ENCODE peak calls at places on chromosomes 3 and 15, in six cellular contexts. B is GM20000, W is HFFc6, A is mucosa of descending colon, D is left ventricle myocardium inferior, S is choroid plexus epithelial cell. T is an unnamed sample.

GRCh38 chr15:77500986-77501385 is 80.3 kb downstream of the HMG20A start:
- DNase-seq in B (no peak), W (peak), A (no peak), D (no peak), S (peak), T (peak)

GRCh38 chr3:53303957-53304356 is 43.4 kb downstream of the DCP1A start:
- DNase-seq in B (no peak), W (no peak), A (no peak), D (no peak), S (peak), T (no peak)

GRCh38 chr3:65342084-65342683 is 654.4 kb upstream of the ADAMTS9 start:
- DNase-seq in B (peak), W (peak), A (peak), D (peak), S (peak), T (peak)

GRCh38 chr3:72696815-72697214 is 151.4 kb downstream of the SHQ1 start:
- DNase-seq in B (no peak), W (no peak), A (no peak), D (no peak), S (no peak), T (no peak)

GRCh38 chr3:106210923-106211322 is 342.1 kb upstream of the CBLB start:
- DNase-seq in B (no peak), W (no peak), A (no peak), D (no peak), S (no peak), T (peak)

GRCh38 chr3:170705136-170705535 is 119.3 kb upstream of the SLC7A14 start:
- DNase-seq in B (no peak), W (no peak), A (no peak), D (no peak), S (no peak), T (peak)

GRCh38 chr3:23567917-23568316 is 237.8 kb upstream of the UBE2E1 start:
- DNase-seq in B (no peak), W (peak), A (no peak), D (no peak), S (peak), T (peak)

GRCh38 chr3:61936344-61936937 is 375.1 kb downstream of the PTPRG start:
- DNase-seq in B (peak), W (peak), A (no peak), D (no peak), S (peak), T (peak)

GRCh38 chr15:94769089-94769488 is 537.7 kb downstream of the MCTP2 start:
- DNase-seq in B (no peak), W (no peak), A (no peak), D (no peak), S (no peak), T (no peak)

GRCh38 chr3:120181632-120182031 is 87.4 kb upstream of the GSK3B start:
- DNase-seq in B (no peak), W (no peak), A (no peak), D (no peak), S (no peak), T (no peak)

GRCh38 chr15:29435811-29436210 is 166.2 kb upstream of the NSMCE3 start:
- DNase-seq in B (no peak), W (no peak), A (no peak), D (no peak), S (no peak), T (no peak)

GRCh38 chr3:10240799-10241198 is 7.5 kb upstream of the TATDN2 start:
- DNase-seq in B (no peak), W (no peak), A (no peak), D (no peak), S (no peak), T (no peak)

GRCh38 chr3:46110701-46111493 is 83.6 kb upstream of the XCR1 start:
- DNase-seq in B (peak), W (peak), A (no peak), D (no peak), S (peak), T (peak)

GRCh38 chr15:92383528-92384326 is 10.0 kb upstream of the ST8SIA2 start:
- DNase-seq in B (peak), W (no peak), A (no peak), D (no peak), S (no peak), T (peak)

GRCh38 chr15:32974691-32975090 is 219.8 kb downstream of the FMN1 start:
- DNase-seq in B (no peak), W (peak), A (no peak), D (no peak), S (no peak), T (no peak)

GRCh38 chr3:46851364-46852328 is 11.6 kb downstream of the MYL3 start:
- DNase-seq in B (no peak), W (no peak), A (peak), D (no peak), S (no peak), T (no peak)

GRCh38 chr15:68420186-68420684 is 11.7 kb downstream of the ITGA11 start:
- DNase-seq in B (no peak), W (no peak), A (no peak), D (no peak), S (no peak), T (no peak)

GRCh38 chr3:9908286-9908685 is 5.6 kb downstream of the IL17RE start:
- DNase-seq in B (no peak), W (no peak), A (no peak), D (no peak), S (no peak), T (no peak)

GRCh38 chr15:85897818-85898717 is 103.3 kb upstream of the KLHL25 start:
- DNase-seq in B (no peak), W (no peak), A (no peak), D (no peak), S (no peak), T (no peak)

GRCh38 chr15:99486371-99487336 is 79.1 kb upstream of the MEF2A start:
- DNase-seq in B (no peak), W (peak), A (peak), D (peak), S (no peak), T (peak)

GRCh38 chr15:78149805-78150751 is 916 bp downstream of the IDH3A start:
- DNase-seq in B (no peak), W (no peak), A (no peak), D (no peak), S (peak), T (peak)

GRCh38 chr15:39453500-39454073 is 127.3 kb upstream of the THBS1 start:
- DNase-seq in B (peak), W (no peak), A (no peak), D (no peak), S (no peak), T (no peak)

GRCh38 chr15:33837294-33837693 is 131.0 kb upstream of the CHRM5 start:
- DNase-seq in B (no peak), W (no peak), A (no peak), D (no peak), S (no peak), T (no peak)

GRCh38 chr3:23797490-23797889 is 8.3 kb upstream of the UBE2E1 start:
- DNase-seq in B (no peak), W (no peak), A (no peak), D (no peak), S (no peak), T (no peak)

GRCh38 chr3:38543602-38544001 is 47.5 kb downstream of the EXOG start:
- DNase-seq in B (no peak), W (no peak), A (no peak), D (peak), S (no peak), T (no peak)

GRCh38 chr3:129690406-129690805 is 83.9 kb upstream of the PLXND1 start:
- DNase-seq in B (peak), W (peak), A (no peak), D (no peak), S (peak), T (peak)

GRCh38 chr15:73740152-73741048 is 12.8 kb downstream of the INSYN1 start:
- DNase-seq in B (no peak), W (no peak), A (no peak), D (no peak), S (no peak), T (no peak)

GRCh38 chr3:184448321-184449160 is 68.7 kb downstream of the CHRD start:
- DNase-seq in B (no peak), W (peak), A (no peak), D (no peak), S (peak), T (peak)

GRCh38 chr3:18338827-18339226 is 86.3 kb downstream of the SATB1 start:
- DNase-seq in B (no peak), W (no peak), A (no peak), D (no peak), S (no peak), T (no peak)

GRCh38 chr3:183244219-183244618 is 8.8 kb upstream of the B3GNT5 start:
- DNase-seq in B (no peak), W (no peak), A (peak), D (peak), S (peak), T (peak)

GRCh38 chr3:8353364-8353763 is 148.3 kb upstream of the LMCD1 start:
- DNase-seq in B (no peak), W (no peak), A (no peak), D (no peak), S (no peak), T (no peak)

GRCh38 chr15:63596666-63597032 is 538 bp upstream of the FBXL22 start:
- DNase-seq in B (no peak), W (no peak), A (no peak), D (no peak), S (peak), T (no peak)

GRCh38 chr3:69094467-69095205 is 9.9 kb downstream of the ARL6IP5 start:
- DNase-seq in B (no peak), W (peak), A (no peak), D (no peak), S (peak), T (no peak)

GRCh38 chr15:74958320-74958907 is 1.8 kb upstream of the RPP25 start:
- DNase-seq in B (no peak), W (peak), A (peak), D (peak), S (no peak), T (peak)

GRCh38 chr15:77497942-77498361 is 77.3 kb downstream of the HMG20A start:
- DNase-seq in B (no peak), W (peak), A (no peak), D (no peak), S (peak), T (no peak)

GRCh38 chr3:192564611-192565010 is 162.7 kb downstream of the FGF12 start:
- DNase-seq in B (no peak), W (peak), A (no peak), D (no peak), S (peak), T (no peak)

GRCh38 chr3:54917862-54918261 is 10.0 kb downstream of the LRTM1 start:
- DNase-seq in B (no peak), W (peak), A (no peak), D (no peak), S (no peak), T (no peak)

GRCh38 chr3:54915976-54916375 is 11.9 kb downstream of the LRTM1 start:
- DNase-seq in B (no peak), W (no peak), A (no peak), D (no peak), S (no peak), T (no peak)

GRCh38 chr3:54918516-54918915 is 9.3 kb downstream of the LRTM1 start:
- DNase-seq in B (no peak), W (no peak), A (no peak), D (no peak), S (no peak), T (no peak)

GRCh38 chr3:54916722-54917121 is 11.1 kb downstream of the LRTM1 start:
- DNase-seq in B (no peak), W (peak), A (no peak), D (no peak), S (peak), T (no peak)

DNA sequence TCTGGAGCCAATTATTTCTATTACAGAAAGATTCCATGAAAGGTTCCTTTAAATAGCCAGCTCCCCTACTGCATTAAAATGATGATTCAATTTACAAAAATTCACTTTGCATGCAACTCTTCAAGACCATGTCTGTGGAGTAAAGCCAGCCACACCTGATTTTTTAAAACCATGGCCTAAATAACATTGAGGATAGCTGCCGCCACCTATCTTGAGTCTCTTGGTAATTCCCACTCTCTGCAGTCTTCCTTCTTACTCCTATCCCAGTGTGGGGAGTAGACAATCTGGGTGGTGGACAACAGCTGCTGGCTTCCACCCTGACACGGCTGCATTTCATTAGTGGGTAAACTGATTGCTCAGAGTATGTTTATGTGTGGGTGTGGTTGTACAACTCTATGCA is 10.7 kb downstream of the LRTM1 start:
- DNase-seq in B (no peak), W (peak), A (no peak), D (no peak), S (peak), T (no peak)
- TF ChIP-seq CTCF in B (no peak), W (no peak), A (no peak), D (no peak), S (no peak), T (no peak)

DNA sequence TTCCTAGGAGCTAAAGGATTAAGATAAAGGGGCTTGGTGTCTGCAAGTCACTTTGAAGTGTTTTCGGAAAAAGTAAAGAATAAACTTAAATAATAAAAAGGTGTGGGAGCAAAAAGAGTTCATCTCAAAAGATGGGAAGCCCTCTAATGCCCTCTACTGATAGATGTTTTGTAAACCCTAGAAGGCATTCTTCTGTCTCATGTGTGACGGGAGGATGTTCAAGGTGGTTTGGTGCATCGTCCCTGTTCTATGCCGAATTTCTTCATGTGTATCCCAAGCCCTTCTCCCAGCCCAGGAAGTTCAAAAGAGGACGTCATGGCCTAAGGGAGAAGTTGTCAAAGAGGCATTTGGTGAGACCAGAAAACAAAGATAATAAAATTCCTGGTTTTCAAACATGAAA is 37.2 kb downstream of the CCK start:
- DNase-seq in B (peak), W (peak), A (no peak), D (no peak), S (peak), T (no peak)
- TF ChIP-seq CTCF in B (peak), W (peak), A (no peak), D (peak), S (peak), T (peak)

GRCh38 chr3:185976977-185977678 is 39.3 kb upstream of the TRA2B start:
- DNase-seq in B (peak), W (peak), A (peak), D (peak), S (peak), T (peak)
- TF ChIP-seq CTCF in B (peak), W (peak), A (peak), D (peak), S (peak), T (peak)

DNA sequence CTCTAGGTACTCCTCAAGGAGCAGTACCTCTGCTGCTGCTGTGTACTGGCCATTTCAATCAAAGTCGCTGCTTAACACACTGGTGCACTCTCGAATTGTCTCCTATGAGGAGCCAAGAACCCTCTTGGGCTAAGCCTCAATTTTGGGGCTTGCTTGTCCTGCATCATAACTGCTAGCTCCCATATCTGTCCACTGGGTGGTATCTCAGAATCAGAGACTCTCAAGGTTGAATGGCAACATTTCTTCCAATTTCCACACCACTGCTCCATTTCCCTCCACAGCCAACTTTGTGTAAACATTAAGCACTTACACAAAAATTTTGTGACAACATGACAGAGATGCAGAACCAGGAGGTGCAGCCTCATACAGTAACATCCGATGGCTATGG is 82.4 kb downstream of the XXYLT1 start:
- DNase-seq in B (no peak), W (peak), A (no peak), D (no peak), S (peak), T (no peak)
- TF ChIP-seq CTCF in B (no peak), W (peak), A (no peak), D (no peak), S (peak), T (no peak)

GRCh38 chr3:186930639-186931486 is 537 bp downstream of the ST6GAL1 start:
- DNase-seq in B (peak), W (peak), A (peak), D (peak), S (peak), T (peak)
- TF ChIP-seq CTCF in B (peak), W (peak), A (no peak), D (peak), S (peak), T (no peak)

GRCh38 chr3:126666002-126666401 is 11.1 kb upstream of the TXNRD3 start:
- DNase-seq in B (no peak), W (no peak), A (no peak), D (no peak), S (no peak), T (no peak)

GRCh38 chr3:126663257-126663656 is 8.3 kb upstream of the TXNRD3 start:
- DNase-seq in B (no peak), W (no peak), A (no peak), D (no peak), S (no peak), T (no peak)

GRCh38 chr3:126665221-126665936 is 10.5 kb upstream of the TXNRD3 start:
- DNase-seq in B (no peak), W (no peak), A (no peak), D (no peak), S (no peak), T (no peak)

GRCh38 chr3:126663750-126664149 is 8.8 kb upstream of the TXNRD3 start:
- DNase-seq in B (no peak), W (no peak), A (no peak), D (no peak), S (no peak), T (no peak)

DNA sequence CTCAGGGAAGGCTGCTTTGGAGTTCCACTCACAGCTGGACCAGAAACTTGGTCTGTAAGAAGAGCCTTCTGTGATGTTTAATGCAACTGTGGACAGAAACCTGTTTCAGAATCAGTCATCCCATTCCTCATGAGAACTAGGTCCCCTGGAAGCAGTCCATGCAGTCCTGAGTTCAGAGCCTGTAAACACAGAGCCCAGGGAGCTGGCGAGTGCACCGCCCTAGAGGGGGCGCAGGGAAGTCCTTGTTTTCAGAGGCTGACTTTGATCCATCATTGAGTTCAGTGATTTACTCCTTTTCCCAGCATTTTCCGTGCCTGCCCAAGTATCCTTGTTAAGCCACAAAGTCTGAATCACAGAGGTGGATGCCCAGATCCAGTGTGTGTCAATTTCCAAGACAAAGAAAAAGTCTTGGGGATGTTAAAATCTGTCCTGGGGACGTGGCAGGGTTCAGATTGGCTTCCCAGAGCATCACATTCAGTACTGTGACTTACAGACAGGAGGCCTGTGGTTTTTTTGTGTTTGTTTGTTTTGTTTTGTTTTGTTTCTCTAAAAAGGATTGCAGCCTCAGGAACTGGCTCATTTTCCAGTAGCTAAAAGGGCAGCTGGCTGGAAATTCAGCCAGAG is 9.8 kb upstream of the TXNRD3 start:
- DNase-seq in B (no peak), W (no peak), A (no peak), D (no peak), S (peak), T (no peak)
- TF ChIP-seq CTCF in B (no peak), W (peak), A (no peak), D (no peak), S (peak), T (peak)

T was measured in fibroblast of villous mesenchyme.